ENCODE peak calls at places on chromosomes 11 and 22, in nine cellular contexts. G is amniotic stem cell; A is T-helper 9 cell; F is cardiac muscle cell; D is LoVo; N is activated naive CD8-positive, alpha-beta T cell treated with anti-CD3 and anti-CD28 coated beads, Interleukin-2, amount 50 U/mL, for 24 hours; Y is activated T-cell treated with anti-CD3 and anti-CD28 coated beads for 48 hours; W is GM19239; B is stimulated activated CD8-positive, alpha-beta memory T cell treated with anti-CD3 and anti-CD28 coated beads, Interleukin-4, amount 100 ng/mL, for 24 hours. E is an unnamed sample.

GRCh38 chr11:102268083-102268984 is 49.0 kb upstream of the BIRC3 start:
- DNase-seq in B (peak; percentile 55), Y (peak; percentile 74), N (peak; percentile 69), F (peak; percentile 77), G (no peak), A (peak; percentile 79), D (peak; percentile 97), W (peak; percentile 62), E (peak; percentile 66)

GRCh38 chr11:19557720-19558140 is 154.9 kb upstream of the NAV2 start:
- DNase-seq in Y (peak; percentile 55), A (peak; percentile 66), B (peak; percentile 55), G (peak; percentile 62), N (peak; percentile 77), F (peak; percentile 79), D (peak; percentile 55), W (peak; percentile 42), E (peak; percentile 25)

GRCh38 chr11:72787262-72788104 is 6.4 kb downstream of the STARD10 start:
- DNase-seq in W (peak; percentile 75), B (no peak), D (no peak), G (no peak), A (no peak), N (no peak), F (no peak), Y (no peak), E (peak; percentile 84)

GRCh38 chr11:130781906-130782305 is 134.4 kb downstream of the SNX19 start:
- DNase-seq in G (no peak), W (no peak), D (no peak), A (no peak), B (no peak), Y (no peak), N (no peak), F (no peak), E (no peak)

GRCh38 chr11:110362916-110363574 is 66.6 kb upstream of the RDX start:
- DNase-seq in N (no peak), F (peak; percentile 30), Y (no peak), A (no peak), D (no peak), G (no peak), W (no peak), B (no peak), E (no peak)

GRCh38 chr11:123111465-123111864 is 49.5 kb upstream of the HSPA8 start:
- DNase-seq in N (no peak), Y (no peak), F (peak; percentile 62), A (no peak), G (no peak), W (peak; percentile 36), B (no peak), D (peak; percentile 68), E (peak; percentile 44)

GRCh38 chr11:25197515-25197914 is 700.7 kb downstream of the LUZP2 start:
- DNase-seq in G (no peak), B (no peak), W (no peak), Y (no peak), N (no peak), D (no peak), A (no peak), F (no peak), E (no peak)

GRCh38 chr11:67306769-67307544 is 3.6 kb downstream of the SSH3 start:
- DNase-seq in D (no peak), B (no peak), Y (no peak), W (no peak), A (no peak), G (no peak), F (no peak), N (no peak), E (no peak)

GRCh38 chr22:50737728-50738648 is at the start of gene ACR:
- DNase-seq in B (no peak), F (no peak), N (no peak), G (no peak), W (no peak), D (no peak), Y (no peak), A (no peak), E (no peak)

GRCh38 chr11:120098503-120099054 is 39.3 kb downstream of the TRIM29 start:
- DNase-seq in F (no peak), G (no peak), N (no peak), W (no peak), D (no peak), Y (no peak), B (no peak), A (no peak), E (no peak)

GRCh38 chr11:92765965-92766371 is 203.5 kb upstream of the MTNR1B start:
- DNase-seq in G (no peak), F (peak; percentile 79), D (no peak), W (no peak), Y (no peak), N (no peak), A (no peak), B (no peak), E (no peak)

GRCh38 chr11:127993788-127994187 is 593.6 kb downstream of the ETS1 start:
- DNase-seq in N (no peak), D (no peak), Y (no peak), G (no peak), A (no peak), F (no peak), W (no peak), B (no peak), E (no peak)

GRCh38 chr22:41935015-41935908 is 8.7 kb upstream of the TNFRSF13C start:
- DNase-seq in G (no peak), N (no peak), W (no peak), Y (no peak), B (no peak), F (no peak), A (no peak), D (no peak), E (no peak)

GRCh38 chr22:39546889-39547586 is 14.5 kb upstream of the RPS19BP1 start:
- DNase-seq in G (no peak), A (no peak), N (no peak), F (no peak), Y (no peak), W (no peak), D (no peak), B (no peak), E (no peak)

GRCh38 chr11:75802022-75802912 is 12.7 kb upstream of the UVRAG start:
- DNase-seq in F (no peak), G (no peak), D (no peak), N (no peak), A (no peak), Y (no peak), B (no peak), W (no peak), E (no peak)

GRCh38 chr11:73185680-73186293 is 32.3 kb upstream of the P2RY2 start:
- DNase-seq in F (peak; percentile 38), Y (no peak), W (no peak), A (no peak), G (peak; percentile 58), B (no peak), D (no peak), N (no peak), E (no peak)

GRCh38 chr22:37284126-37284806 is 2.0 kb downstream of the CYTH4 start:
- DNase-seq in G (no peak), A (no peak), D (no peak), F (no peak), W (no peak), B (no peak), N (no peak), Y (no peak), E (no peak)

GRCh38 chr11:88105952-88106351 is 69.3 kb downstream of the RAB38 start:
- DNase-seq in G (no peak), B (no peak), Y (no peak), D (no peak), W (no peak), A (no peak), F (no peak), N (no peak), E (no peak)

GRCh38 chr11:126101241-126101929 is 38.7 kb upstream of the CDON start:
- DNase-seq in F (no peak), G (no peak), N (no peak), D (no peak), W (no peak), Y (no peak), B (no peak), A (no peak), E (no peak)

GRCh38 chr11:111735262-111736116 is 30.7 kb downstream of the PPP2R1B start:
- DNase-seq in B (no peak), N (no peak), F (peak; percentile 98), D (peak; percentile 3), W (no peak), Y (no peak), G (peak; percentile 99), A (no peak), E (no peak)

GRCh38 chr22:38490915-38491314 is 15.2 kb downstream of the DDX17 start:
- DNase-seq in Y (no peak), D (no peak), B (no peak), F (peak; percentile 70), W (no peak), G (no peak), N (no peak), A (no peak), E (no peak)

GRCh38 chr11:64593156-64594105 is 2.4 kb downstream of the SLC22A12 start:
- DNase-seq in G (no peak), N (no peak), B (no peak), Y (no peak), D (no peak), A (no peak), F (no peak), W (no peak), E (no peak)

GRCh38 chr11:109249597-109249996 is 172.4 kb upstream of the C11orf87 start:
- DNase-seq in W (no peak), A (no peak), G (no peak), D (no peak), B (no peak), Y (no peak), N (no peak), F (no peak), E (no peak)

GRCh38 chr11:133947298-133947905 is 9.4 kb downstream of the IGSF9B start:
- DNase-seq in G (peak; percentile 41), N (peak; percentile 63), W (peak; percentile 52), Y (peak; percentile 60), F (peak; percentile 63), B (peak; percentile 29), D (no peak), A (peak; percentile 42), E (no peak)

GRCh38 chr11:111765320-111765983 is 737 bp downstream of the PPP2R1B start:
- DNase-seq in F (no peak), G (no peak), N (no peak), Y (no peak), D (no peak), B (no peak), W (no peak), A (no peak), E (peak; percentile 32)

GRCh38 chr22:41285441-41285819 is 557 bp downstream of the RANGAP1 start:
- DNase-seq in N (peak; percentile 89), Y (peak; percentile 90), A (peak; percentile 79), W (peak; percentile 50), D (peak; percentile 81), B (peak; percentile 81), F (peak; percentile 77), G (peak; percentile 38), E (peak; percentile 69)

GRCh38 chr11:99020324-99021225 is at the start of gene CNTN5:
- DNase-seq in W (no peak), F (peak; percentile 54), Y (peak; percentile 2), N (no peak), G (no peak), A (no peak), D (no peak), B (peak; percentile 2), E (no peak)

GRCh38 chr11:65150513-65151271 is 16.4 kb upstream of the SYVN1 start:
- DNase-seq in W (no peak), F (peak; percentile 63), G (peak; percentile 38), N (peak; percentile 38), B (no peak), D (peak; percentile 94), A (no peak), Y (peak; percentile 40), E (no peak)

GRCh38 chr11:16780698-16781550 is 42.5 kb downstream of the C11orf58 start:
- DNase-seq in D (no peak), G (no peak), A (no peak), Y (no peak), W (no peak), N (no peak), F (no peak), B (no peak), E (no peak)

GRCh38 chr11:35524780-35525179 is 636 bp downstream of the PAMR1 start:
- DNase-seq in F (peak; percentile 54), B (no peak), D (no peak), Y (no peak), A (no peak), W (no peak), N (no peak), G (no peak), E (no peak)

E was measured in GM12891.